ENCODE peak calls at places on chromosomes 11 and 22, in nine cellular contexts. R, H, X, N, Y, F, V, K and Z are unnamed samples.

GRCh38 chr22:31133911-31134310 is 6.4 kb downstream of the PLA2G3 start:
- DNase-seq in R (no peak), H (no peak), X (no peak), N (no peak), Y (no peak), F (no peak), V (no peak), K (no peak), Z (peak)

GRCh38 chr11:118476676-118477075 is 40.4 kb downstream of the KMT2A start:
- DNase-seq in R (no peak), H (no peak), X (no peak), N (no peak), Y (peak), F (peak), V (no peak), K (no peak), Z (no peak)

GRCh38 chr11:45881708-45882368 is 3.6 kb upstream of the MAPK8IP1 start:
- DNase-seq in R (no peak), H (no peak), X (no peak), N (no peak), Y (no peak), F (no peak), V (no peak), K (no peak), Z (no peak)

GRCh38 chr11:91163619-91164451 is 941.0 kb upstream of the CHORDC1 start:
- DNase-seq in R (no peak), H (peak), X (no peak), N (peak), Y (peak), F (peak), V (peak), K (no peak), Z (no peak)

GRCh38 chr11:129023968-129024676 is 81.5 kb upstream of the TP53AIP1 start:
- DNase-seq in R (peak), H (peak), X (no peak), N (no peak), Y (no peak), F (peak), V (peak), K (no peak), Z (peak)

GRCh38 chr11:103609117-103610066 is 427.0 kb upstream of the DDI1 start:
- DNase-seq in R (no peak), H (peak), X (no peak), N (peak), Y (peak), F (peak), V (no peak), K (no peak), Z (no peak)

GRCh38 chr22:20957118-20957690 is 9.9 kb upstream of the AIFM3 start:
- DNase-seq in R (peak), H (no peak), X (no peak), N (peak), Y (no peak), F (no peak), V (peak), K (no peak), Z (peak)

GRCh38 chr11:77141034-77141433 is 13.0 kb downstream of the MYO7A start:
- DNase-seq in R (no peak), H (peak), X (no peak), N (peak), Y (peak), F (peak), V (no peak), K (no peak), Z (no peak)

GRCh38 chr22:32103648-32104326 is 55.3 kb downstream of the C22orf42 start:
- DNase-seq in R (no peak), H (no peak), X (no peak), N (no peak), Y (peak), F (no peak), V (no peak), K (no peak), Z (no peak)

GRCh38 chr11:68099474-68100405 is 21.4 kb downstream of the CHKA start:
- DNase-seq in R (no peak), H (peak), X (peak), N (no peak), Y (no peak), F (no peak), V (peak), K (peak), Z (peak)

GRCh38 chr11:97259884-97260283 is 870.1 kb downstream of the JRKL start:
- DNase-seq in R (no peak), H (no peak), X (no peak), N (no peak), Y (no peak), F (no peak), V (no peak), K (no peak), Z (no peak)

GRCh38 chr11:70836071-70836470 is 416.3 kb downstream of the SHANK2 start:
- DNase-seq in R (no peak), H (no peak), X (no peak), N (no peak), Y (no peak), F (no peak), V (no peak), K (no peak), Z (peak)

GRCh38 chr11:2208691-2209369 is 37.2 kb upstream of the TH start:
- DNase-seq in R (peak), H (no peak), X (no peak), N (peak), Y (no peak), F (no peak), V (peak), K (no peak), Z (peak)

GRCh38 chr11:81634483-81634882 is 1099.2 kb downstream of the FAM181B start:
- DNase-seq in R (no peak), H (no peak), X (no peak), N (no peak), Y (no peak), F (no peak), V (no peak), K (no peak), Z (no peak)

GRCh38 chr11:36449566-36450390 is 60.3 kb downstream of the TRAF6 start:
- DNase-seq in R (no peak), H (no peak), X (no peak), N (no peak), Y (no peak), F (no peak), V (no peak), K (no peak), Z (no peak)

GRCh38 chr11:13311570-13311969 is 34.0 kb downstream of the BMAL1 start:
- DNase-seq in R (no peak), H (no peak), X (no peak), N (no peak), Y (no peak), F (no peak), V (no peak), K (no peak), Z (no peak)

GRCh38 chr11:69454018-69454417 is 27.4 kb upstream of the LINC01488 start:
- DNase-seq in R (peak), H (no peak), X (no peak), N (no peak), Y (no peak), F (no peak), V (no peak), K (no peak), Z (no peak)

GRCh38 chr22:46580940-46581579 is 39.1 kb upstream of the GRAMD4 start:
- DNase-seq in R (peak), H (no peak), X (no peak), N (no peak), Y (no peak), F (no peak), V (peak), K (no peak), Z (no peak)

GRCh38 chr22:47333625-47334024 is 571.2 kb downstream of the TBC1D22A start:
- DNase-seq in R (no peak), H (peak), X (no peak), N (peak), Y (peak), F (peak), V (no peak), K (no peak), Z (no peak)

GRCh38 chr11:35709386-35709785 is 46.8 kb downstream of the TRIM44 start:
- DNase-seq in R (no peak), H (no peak), X (no peak), N (no peak), Y (no peak), F (no peak), V (no peak), K (no peak), Z (peak)

GRCh38 chr22:19819911-19820879 is 34.5 kb downstream of the GNB1L start:
- DNase-seq in R (no peak), H (no peak), X (no peak), N (no peak), Y (no peak), F (no peak), V (peak), K (no peak), Z (peak)

GRCh38 chr11:35525501-35526175 is at the start of gene PAMR1:
- DNase-seq in R (peak), H (peak), X (no peak), N (no peak), Y (peak), F (peak), V (peak), K (no peak), Z (peak)

GRCh38 chr11:102438311-102439062 is 14.1 kb downstream of the TMEM123 start:
- DNase-seq in R (no peak), H (no peak), X (peak), N (no peak), Y (no peak), F (peak), V (peak), K (peak), Z (peak)

GRCh38 chr22:42830161-42830560 is 26.9 kb downstream of the ARFGAP3 start:
- DNase-seq in R (no peak), H (no peak), X (no peak), N (no peak), Y (no peak), F (no peak), V (no peak), K (no peak), Z (peak)

GRCh38 chr11:488992-489391 is 18.1 kb downstream of the RNH1 start:
- DNase-seq in R (peak), H (no peak), X (no peak), N (no peak), Y (no peak), F (no peak), V (no peak), K (no peak), Z (no peak)

GRCh38 chr11:43504316-43504950 is 145.7 kb downstream of the TTC17 start:
- DNase-seq in R (no peak), H (no peak), X (no peak), N (peak), Y (no peak), F (peak), V (no peak), K (peak), Z (peak)

GRCh38 chr11:1847941-1848639 is 4.8 kb upstream of the LSP1 start:
- DNase-seq in R (no peak), H (no peak), X (no peak), N (no peak), Y (no peak), F (no peak), V (no peak), K (no peak), Z (no peak)

GRCh38 chr22:44326549-44326881 is 13.8 kb upstream of the SHISAL1 start:
- DNase-seq in R (no peak), H (no peak), X (no peak), N (no peak), Y (no peak), F (no peak), V (no peak), K (no peak), Z (no peak)

GRCh38 chr22:44328326-44328725 is 15.6 kb upstream of the SHISAL1 start:
- DNase-seq in R (no peak), H (no peak), X (no peak), N (no peak), Y (no peak), F (no peak), V (peak), K (no peak), Z (no peak)

GRCh38 chr22:44329179-44329796 is 16.5 kb upstream of the SHISAL1 start:
- DNase-seq in R (no peak), H (no peak), X (no peak), N (no peak), Y (no peak), F (no peak), V (no peak), K (no peak), Z (no peak)

GRCh38 chr22:44328762-44329161 is 16.0 kb upstream of the SHISAL1 start:
- DNase-seq in R (no peak), H (no peak), X (no peak), N (no peak), Y (no peak), F (no peak), V (no peak), K (no peak), Z (no peak)

GRCh38 chr22:44325718-44326548 is 13.2 kb upstream of the SHISAL1 start:
- DNase-seq in R (no peak), H (peak), X (no peak), N (no peak), Y (peak), F (no peak), V (no peak), K (no peak), Z (no peak)
- H3K4me3 ChIP-seq in R (no peak), H (peak), X (peak), N (peak), Y (peak), F (peak), V (peak), K (peak), Z (peak)

GRCh38 chr11:65917077-65917433 is 1.8 kb downstream of the C11orf68 start:
- DNase-seq in R (no peak), H (no peak), X (no peak), N (no peak), Y (no peak), F (no peak), V (no peak), K (no peak), Z (no peak)

GRCh38 chr11:65917434-65918210 is 1.2 kb downstream of the C11orf68 start:
- DNase-seq in R (peak), H (no peak), X (no peak), N (no peak), Y (no peak), F (no peak), V (no peak), K (peak), Z (peak)

GRCh38 chr11:65919151-65920034 is at the start of gene DRAP1:
- DNase-seq in R (peak), H (peak), X (peak), N (peak), Y (peak), F (peak), V (peak), K (peak), Z (peak)

GRCh38 chr11:65920035-65920802 is 993 bp downstream of the DRAP1 start:
- DNase-seq in R (peak), H (no peak), X (no peak), N (no peak), Y (no peak), F (no peak), V (no peak), K (peak), Z (no peak)

GRCh38 chr11:65918211-65919150 is at the start of gene C11orf68:
- DNase-seq in R (no peak), H (no peak), X (no peak), N (peak), Y (no peak), F (no peak), V (no peak), K (peak), Z (no peak)
- TF ChIP-seq CTCF in R (no peak), H (no peak), X (no peak), N (no peak), Y (no peak), F (no peak), V (no peak), K (peak), Z (no peak)

GRCh38 chr22:29310863-29311339 is 4.5 kb downstream of the GAS2L1 start:
- DNase-seq in R (peak), H (peak), X (peak), N (peak), Y (peak), F (peak), V (peak), K (peak), Z (peak)

GRCh38 chr22:29310065-29310862 is 3.8 kb downstream of the GAS2L1 start:
- DNase-seq in R (no peak), H (no peak), X (no peak), N (no peak), Y (no peak), F (no peak), V (no peak), K (no peak), Z (peak)

GRCh38 chr22:29308148-29308790 is 1.8 kb downstream of the GAS2L1 start:
- DNase-seq in R (peak), H (no peak), X (no peak), N (no peak), Y (no peak), F (no peak), V (no peak), K (peak), Z (no peak)

GRCh38 chr22:29308791-29309262 is 2.4 kb downstream of the GAS2L1 start:
- DNase-seq in R (no peak), H (peak), X (peak), N (no peak), Y (peak), F (peak), V (no peak), K (peak), Z (no peak)

GRCh38 chr22:29309332-29310064 is 3.0 kb downstream of the GAS2L1 start:
- DNase-seq in R (peak), H (no peak), X (no peak), N (no peak), Y (no peak), F (no peak), V (peak), K (peak), Z (no peak)
- H3K4me3 ChIP-seq in R (no peak), H (peak), X (no peak), N (no peak), Y (no peak), F (peak), V (peak), K (no peak), Z (no peak)

DNA sequence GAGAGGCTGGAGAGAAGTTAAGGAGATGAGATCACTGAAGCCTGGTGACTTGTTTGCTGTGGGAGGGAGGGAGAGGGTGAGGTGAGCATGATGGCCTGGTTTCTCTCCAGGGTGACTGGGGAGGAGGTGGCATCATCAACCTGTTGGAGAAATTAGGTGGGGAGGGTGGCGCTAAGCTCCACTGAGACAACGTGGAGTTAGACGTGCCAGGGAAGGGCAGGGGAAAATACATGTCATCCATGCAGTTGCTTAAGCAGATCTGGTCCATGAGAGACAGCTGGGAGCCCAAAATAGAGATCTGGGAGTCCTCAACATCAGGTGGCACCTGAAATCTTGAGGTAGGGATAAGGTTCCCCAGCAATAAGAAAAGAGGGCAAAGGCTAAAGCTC is 9.3 kb upstream of the MAFF start:
- DNase-seq in R (no peak), H (no peak), X (no peak), N (no peak), Y (no peak), F (no peak), V (no peak), K (no peak), Z (no peak)
- TF ChIP-seq CTCF in R (no peak), H (no peak), X (no peak), N (no peak), Y (no peak), F (no peak), V (no peak), K (no peak), Z (no peak)

DNA sequence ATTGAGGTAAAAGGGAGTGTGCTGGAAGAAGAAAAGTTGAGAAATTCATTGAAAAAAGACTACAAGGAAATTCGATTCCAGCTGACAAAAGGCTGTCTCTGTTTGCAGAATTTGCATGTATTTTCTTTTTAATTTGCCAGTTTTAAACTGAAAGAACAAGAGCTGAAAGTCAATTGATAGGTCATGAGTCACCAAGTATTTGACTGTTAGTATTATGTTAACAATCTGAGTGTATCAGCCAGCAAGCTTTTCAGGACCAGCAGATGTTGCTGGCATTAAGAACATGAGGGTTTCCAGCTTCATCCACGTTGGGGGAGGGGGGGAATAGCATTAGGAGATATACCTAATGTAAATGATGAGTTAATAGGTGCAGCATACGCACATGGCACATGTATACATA is 726.7 kb downstream of the METTL15 start:
- DNase-seq in R (no peak), H (peak), X (no peak), N (peak), Y (peak), F (peak), V (no peak), K (no peak), Z (no peak)
- H3K4me3 ChIP-seq in R (no peak), H (no peak), X (no peak), N (no peak), Y (no peak), F (no peak), V (no peak), K (no peak), Z (no peak)

GRCh38 chr11:59283825-59284772 is 71.4 kb upstream of the MPEG1 start:
- DNase-seq in R (no peak), H (peak), X (peak), N (peak), Y (peak), F (peak), V (no peak), K (no peak), Z (peak)
- TF ChIP-seq CTCF in R (peak), H (peak), X (peak), N (peak), Y (peak), F (peak), V (peak), K (peak), Z (peak)

DNA sequence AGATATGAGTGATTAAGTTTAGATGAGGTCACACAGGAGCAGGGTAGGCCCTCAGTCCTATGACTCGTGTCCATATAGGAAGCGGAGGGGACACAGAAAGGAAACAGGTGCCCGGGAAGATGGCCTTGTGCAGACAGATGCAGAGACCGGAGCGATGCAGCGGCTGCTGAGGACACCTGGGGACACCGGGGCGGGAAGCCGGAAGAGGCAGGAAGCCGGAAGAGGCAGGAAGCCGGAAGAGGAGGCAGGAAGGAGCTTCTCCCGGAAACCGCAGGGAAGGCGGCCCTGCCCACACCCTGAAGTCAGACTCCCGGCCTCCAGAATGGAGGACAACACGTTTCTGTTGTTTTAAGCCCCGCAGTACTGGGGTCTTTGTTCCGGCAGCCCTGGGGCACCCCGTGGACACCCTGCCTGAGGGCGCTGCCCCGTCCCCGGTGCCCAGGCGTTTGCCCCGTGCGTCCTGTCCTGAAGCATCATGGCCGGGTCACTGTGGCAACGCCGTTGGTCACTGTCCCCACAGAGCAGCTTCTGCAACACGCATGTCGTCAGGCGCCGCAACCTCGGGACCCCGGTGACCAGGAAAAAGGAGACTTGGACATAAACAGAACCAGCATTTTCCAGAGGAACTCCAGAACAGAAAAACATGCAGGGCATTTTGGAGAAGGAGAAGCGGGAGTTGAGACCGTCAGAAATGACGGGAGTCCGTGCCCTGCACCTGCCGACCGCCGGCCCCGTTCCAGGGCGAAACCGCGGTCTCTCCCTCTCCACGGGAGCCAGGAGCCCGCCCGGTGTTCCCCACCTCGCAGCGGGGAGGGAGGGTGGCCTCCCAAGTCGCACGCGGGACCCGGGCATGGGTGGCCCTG is 103.4 kb downstream of the BRD1 start:
- DNase-seq in R (no peak), H (no peak), X (peak), N (no peak), Y (no peak), F (no peak), V (no peak), K (no peak), Z (peak)
- H3K4me3 ChIP-seq in R (no peak), H (no peak), X (peak), N (peak), Y (no peak), F (no peak), V (peak), K (no peak), Z (no peak)